ENCODE peak calls at places on chromosomes 5 and 9, in ten cellular contexts. J, V, I, P, D, F, T, A, Y and Q are unnamed samples.

GRCh38 chr5:33491941-33492340 is 51.2 kb downstream of the TARS1 start:
- DNase-seq in J (no peak), V (no peak), I (no peak), P (no peak), D (no peak), F (no peak), T (no peak), A (no peak), Y (no peak), Q (no peak)

GRCh38 chr5:179345429-179346321 is at the start of gene ADAMTS2:
- DNase-seq in J (peak; percentile 73), V (peak; percentile 47), I (peak; percentile 82), P (no peak), D (no peak), F (no peak), T (peak; percentile 89), A (peak; percentile 40), Y (peak; percentile 83), Q (no peak)

GRCh38 chr9:82180711-82181110 is 192.1 kb downstream of the SPATA31D1 start:
- DNase-seq in J (no peak), V (no peak), I (no peak), P (no peak), D (no peak), F (no peak), T (no peak), A (no peak), Y (no peak), Q (no peak)

GRCh38 chr5:179251276-179251969 is 93.8 kb downstream of the ADAMTS2 start:
- DNase-seq in J (no peak), V (peak; percentile 8), I (no peak), P (no peak), D (no peak), F (no peak), T (peak; percentile 28), A (no peak), Y (no peak), Q (no peak)

GRCh38 chr5:143060018-143060417 is 289.8 kb downstream of the ARHGAP26 start:
- DNase-seq in J (no peak), V (no peak), I (no peak), P (no peak), D (no peak), F (no peak), T (no peak), A (no peak), Y (no peak), Q (no peak)

GRCh38 chr5:149256451-149256850 is 15.2 kb upstream of the AFAP1L1 start:
- DNase-seq in J (no peak), V (no peak), I (no peak), P (no peak), D (no peak), F (no peak), T (no peak), A (no peak), Y (no peak), Q (no peak)

GRCh38 chr5:53333160-53333559 is 147.3 kb upstream of the FST start:
- DNase-seq in J (no peak), V (no peak), I (peak; percentile 67), P (no peak), D (no peak), F (peak; percentile 87), T (no peak), A (no peak), Y (no peak), Q (peak; percentile 99)

GRCh38 chr9:124780060-124780756 is 3.3 kb downstream of the OLFML2A start:
- DNase-seq in J (peak; percentile 60), V (no peak), I (no peak), P (no peak), D (no peak), F (no peak), T (peak; percentile 69), A (no peak), Y (no peak), Q (no peak)

GRCh38 chr5:56147106-56147505 is 86.0 kb downstream of the ANKRD55 start:
- DNase-seq in J (no peak), V (no peak), I (no peak), P (no peak), D (no peak), F (no peak), T (no peak), A (no peak), Y (no peak), Q (peak; percentile 53)

GRCh38 chr5:170582931-170583330 is 79.1 kb downstream of the KCNIP1 start:
- DNase-seq in J (no peak), V (no peak), I (no peak), P (no peak), D (no peak), F (no peak), T (no peak), A (no peak), Y (no peak), Q (no peak)

GRCh38 chr5:13553896-13554295 is 390.6 kb downstream of the DNAH5 start:
- DNase-seq in J (no peak), V (no peak), I (no peak), P (no peak), D (no peak), F (no peak), T (no peak), A (peak; percentile 21), Y (peak; percentile 67), Q (no peak)

GRCh38 chr5:176652136-176652535 is 4.9 kb downstream of the TSPAN17 start:
- DNase-seq in J (no peak), V (no peak), I (no peak), P (no peak), D (no peak), F (no peak), T (no peak), A (no peak), Y (peak; percentile 59), Q (no peak)

GRCh38 chr9:103082494-103082893 is 87.4 kb downstream of the CYLC2 start:
- DNase-seq in J (no peak), V (no peak), I (no peak), P (no peak), D (no peak), F (no peak), T (no peak), A (no peak), Y (no peak), Q (no peak)

GRCh38 chr5:107284822-107285510 is 385.8 kb downstream of the EFNA5 start:
- DNase-seq in J (no peak), V (no peak), I (no peak), P (no peak), D (no peak), F (no peak), T (no peak), A (peak; percentile 35), Y (no peak), Q (peak; percentile 81)

GRCh38 chr5:127892467-127893207 is 189.4 kb downstream of the CCDC192 start:
- DNase-seq in J (no peak), V (no peak), I (peak; percentile 72), P (no peak), D (no peak), F (peak; percentile 80), T (no peak), A (peak; percentile 78), Y (no peak), Q (peak; percentile 79)

GRCh38 chr5:134125195-134126015 is 10.9 kb downstream of the TCF7 start:
- DNase-seq in J (peak; percentile 41), V (no peak), I (peak; percentile 57), P (peak; percentile 57), D (no peak), F (peak; percentile 75), T (peak; percentile 83), A (peak; percentile 57), Y (no peak), Q (no peak)

GRCh38 chr5:2106721-2107120 is 224.0 kb upstream of the IRX4 start:
- DNase-seq in J (no peak), V (no peak), I (no peak), P (no peak), D (no peak), F (no peak), T (no peak), A (no peak), Y (no peak), Q (no peak)

GRCh38 chr5:158886957-158887356 is 212.8 kb downstream of the EBF1 start:
- DNase-seq in J (no peak), V (no peak), I (no peak), P (no peak), D (no peak), F (no peak), T (no peak), A (no peak), Y (no peak), Q (no peak)

GRCh38 chr5:158889007-158889406 is 210.7 kb downstream of the EBF1 start:
- DNase-seq in J (no peak), V (no peak), I (no peak), P (no peak), D (no peak), F (no peak), T (no peak), A (no peak), Y (no peak), Q (no peak)

GRCh38 chr5:158884827-158885512 is 214.7 kb downstream of the EBF1 start:
- DNase-seq in J (no peak), V (no peak), I (no peak), P (no peak), D (no peak), F (no peak), T (no peak), A (no peak), Y (no peak), Q (no peak)

GRCh38 chr5:158883502-158883901 is 216.2 kb downstream of the EBF1 start:
- DNase-seq in J (no peak), V (no peak), I (no peak), P (no peak), D (no peak), F (no peak), T (no peak), A (no peak), Y (no peak), Q (no peak)

GRCh38 chr5:158886086-158886485 is 213.6 kb downstream of the EBF1 start:
- DNase-seq in J (no peak), V (no peak), I (peak; percentile 28), P (no peak), D (no peak), F (no peak), T (no peak), A (no peak), Y (no peak), Q (no peak)
- H3K27ac ChIP-seq in J (no peak overlapping the region), V (no peak overlapping the region), I (no peak overlapping the region), P (no peak overlapping the region), D (no peak overlapping the region), F (no peak overlapping the region), T (peak overlapping the region; percentile 5), A (no peak overlapping the region), Y (no peak overlapping the region), Q (no peak overlapping the region)

GRCh38 chr9:90900130-90900529 is 98.5 kb downstream of the SYK start:
- DNase-seq in J (peak; percentile 52), V (no peak), I (peak; percentile 49), P (no peak), D (no peak), F (no peak), T (no peak), A (no peak), Y (peak; percentile 46), Q (no peak)
- TF ChIP-seq CTCF in J (peak; percentile 73), V (no peak), I (peak; percentile 37), P (no peak), D (no peak), F (no peak), T (no peak), A (peak; percentile 49), Y (peak; percentile 39), Q (peak; percentile 7)

GRCh38 chr9:136669791-136670464 is 7.2 kb downstream of the EGFL7 start:
- DNase-seq in J (no peak), V (no peak), I (no peak), P (no peak), D (no peak), F (no peak), T (no peak), A (no peak), Y (no peak), Q (no peak)
- H3K27ac ChIP-seq in J (peak overlapping the region; percentile 87), V (peak overlapping the region; percentile 88), I (no peak overlapping the region), P (no peak overlapping the region), D (no peak overlapping the region), F (no peak overlapping the region), T (no peak overlapping the region), A (no peak overlapping the region), Y (no peak overlapping the region), Q (no peak overlapping the region)

GRCh38 chr9:34628656-34629491 is at the start of gene ARID3C:
- DNase-seq in J (no peak), V (peak; percentile 62), I (peak; percentile 15), P (no peak), D (no peak), F (no peak), T (no peak), A (no peak), Y (peak; percentile 69), Q (no peak)
- TF ChIP-seq CTCF in J (no peak), V (no peak), I (no peak), P (no peak), D (no peak), F (no peak), T (no peak), A (no peak), Y (peak; percentile 24), Q (peak; percentile 21)